ENCODE peak calls at places on chromosomes 3 and 15, in five cellular contexts. One of them, this sample, is unnamed.

GRCh38 chr15:69298697-69299441 is at the start of gene PAQR5:
- DNase-seq in tibial nerve: no peak
- DNase-seq in LoVo: peak
- DNase-seq in activated T-helper 1 cell treated with Interleukin-2 at 50 U/mL for 16 hours: no peak
- DNase-seq in NCI-H1092: no peak
- DNase-seq in this sample: no peak

GRCh38 chr3:484302-484701 is 287.7 kb downstream of the CHL1 start:
- DNase-seq in tibial nerve: no peak
- DNase-seq in NCI-H1092: no peak
- DNase-seq in LoVo: no peak
- DNase-seq in activated T-helper 1 cell treated with Interleukin-2 at 50 U/mL for 16 hours: no peak
- DNase-seq in this sample: no peak

GRCh38 chr3:161689699-161690098 is 193.1 kb downstream of the OTOL1 start:
- DNase-seq in NCI-H1092: no peak
- DNase-seq in tibial nerve: no peak
- DNase-seq in activated T-helper 1 cell treated with Interleukin-2 at 50 U/mL for 16 hours: no peak
- DNase-seq in LoVo: no peak
- DNase-seq in this sample: no peak

GRCh38 chr3:192207661-192208060 is 519.7 kb downstream of the FGF12 start:
- DNase-seq in activated T-helper 1 cell treated with Interleukin-2 at 50 U/mL for 16 hours: no peak
- DNase-seq in LoVo: no peak
- DNase-seq in NCI-H1092: peak
- DNase-seq in tibial nerve: no peak
- DNase-seq in this sample: no peak

GRCh38 chr3:78804251-78805037 is 963.4 kb downstream of the ROBO1 start:
- DNase-seq in activated T-helper 1 cell treated with Interleukin-2 at 50 U/mL for 16 hours: no peak
- DNase-seq in NCI-H1092: no peak
- DNase-seq in LoVo: no peak
- DNase-seq in tibial nerve: no peak
- DNase-seq in this sample: no peak

GRCh38 chr15:85094685-85095084 is 113.0 kb downstream of the PDE8A start:
- DNase-seq in NCI-H1092: no peak
- DNase-seq in tibial nerve: no peak
- DNase-seq in activated T-helper 1 cell treated with Interleukin-2 at 50 U/mL for 16 hours: no peak
- DNase-seq in LoVo: no peak
- DNase-seq in this sample: no peak

GRCh38 chr15:77637851-77638402 is 5.2 kb upstream of the LINGO1 start:
- DNase-seq in tibial nerve: no peak
- DNase-seq in activated T-helper 1 cell treated with Interleukin-2 at 50 U/mL for 16 hours: no peak
- DNase-seq in LoVo: no peak
- DNase-seq in NCI-H1092: no peak
- DNase-seq in this sample: no peak

GRCh38 chr15:68407141-68407885 is 24.6 kb downstream of the ITGA11 start:
- DNase-seq in NCI-H1092: no peak
- DNase-seq in activated T-helper 1 cell treated with Interleukin-2 at 50 U/mL for 16 hours: no peak
- DNase-seq in tibial nerve: peak
- DNase-seq in LoVo: no peak
- DNase-seq in this sample: peak

GRCh38 chr3:43343778-43344177 is 57.4 kb downstream of the SNRK start:
- DNase-seq in activated T-helper 1 cell treated with Interleukin-2 at 50 U/mL for 16 hours: no peak
- DNase-seq in LoVo: no peak
- DNase-seq in NCI-H1092: no peak
- DNase-seq in tibial nerve: no peak
- DNase-seq in this sample: no peak

GRCh38 chr3:139937674-139938279 is 2.8 kb downstream of the CLSTN2 start:
- DNase-seq in activated T-helper 1 cell treated with Interleukin-2 at 50 U/mL for 16 hours: no peak
- DNase-seq in tibial nerve: peak
- DNase-seq in NCI-H1092: peak
- DNase-seq in LoVo: peak
- DNase-seq in this sample: no peak

GRCh38 chr15:69508659-69509058 is 56.0 kb downstream of the RPLP1 start:
- DNase-seq in tibial nerve: no peak
- DNase-seq in NCI-H1092: no peak
- DNase-seq in activated T-helper 1 cell treated with Interleukin-2 at 50 U/mL for 16 hours: no peak
- DNase-seq in LoVo: no peak
- DNase-seq in this sample: no peak

GRCh38 chr3:136938334-136938733 is 19.4 kb upstream of the IL20RB start:
- DNase-seq in LoVo: no peak
- DNase-seq in tibial nerve: no peak
- DNase-seq in activated T-helper 1 cell treated with Interleukin-2 at 50 U/mL for 16 hours: no peak
- DNase-seq in NCI-H1092: no peak
- DNase-seq in this sample: no peak

GRCh38 chr3:38738630-38739395 is 77.2 kb downstream of the SCN10A start:
- DNase-seq in NCI-H1092: peak
- DNase-seq in tibial nerve: no peak
- DNase-seq in activated T-helper 1 cell treated with Interleukin-2 at 50 U/mL for 16 hours: no peak
- DNase-seq in LoVo: no peak
- DNase-seq in this sample: no peak

GRCh38 chr3:62372621-62373041 is 719 bp downstream of the FEZF2 start:
- DNase-seq in LoVo: no peak
- DNase-seq in NCI-H1092: no peak
- DNase-seq in activated T-helper 1 cell treated with Interleukin-2 at 50 U/mL for 16 hours: no peak
- DNase-seq in tibial nerve: no peak
- DNase-seq in this sample: no peak

GRCh38 chr3:30354972-30355371 is 251.4 kb upstream of the TGFBR2 start:
- DNase-seq in activated T-helper 1 cell treated with Interleukin-2 at 50 U/mL for 16 hours: no peak
- DNase-seq in NCI-H1092: peak
- DNase-seq in LoVo: peak
- DNase-seq in tibial nerve: no peak
- DNase-seq in this sample: no peak

GRCh38 chr3:45965281-45966052 is 22.2 kb downstream of the CXCR6 start:
- DNase-seq in activated T-helper 1 cell treated with Interleukin-2 at 50 U/mL for 16 hours: no peak
- DNase-seq in NCI-H1092: no peak
- DNase-seq in tibial nerve: no peak
- DNase-seq in LoVo: no peak
- DNase-seq in this sample: peak

GRCh38 chr15:63188247-63188936 is 1.0 kb upstream of the RAB8B start:
- DNase-seq in activated T-helper 1 cell treated with Interleukin-2 at 50 U/mL for 16 hours: no peak
- DNase-seq in NCI-H1092: no peak
- DNase-seq in LoVo: no peak
- DNase-seq in tibial nerve: no peak
- DNase-seq in this sample: no peak

GRCh38 chr15:69457304-69458280 is 5.0 kb downstream of the RPLP1 start:
- DNase-seq in LoVo: no peak
- DNase-seq in tibial nerve: no peak
- DNase-seq in NCI-H1092: no peak
- DNase-seq in activated T-helper 1 cell treated with Interleukin-2 at 50 U/mL for 16 hours: no peak
- DNase-seq in this sample: no peak

GRCh38 chr3:192915724-192916123 is 1.9 kb downstream of the MB21D2 start:
- DNase-seq in NCI-H1092: no peak
- DNase-seq in activated T-helper 1 cell treated with Interleukin-2 at 50 U/mL for 16 hours: no peak
- DNase-seq in tibial nerve: no peak
- DNase-seq in LoVo: no peak
- DNase-seq in this sample: no peak

GRCh38 chr3:147960791-147961190 is 551.6 kb downstream of the ZIC1 start:
- DNase-seq in NCI-H1092: no peak
- DNase-seq in tibial nerve: no peak
- DNase-seq in LoVo: no peak
- DNase-seq in activated T-helper 1 cell treated with Interleukin-2 at 50 U/mL for 16 hours: no peak
- DNase-seq in this sample: no peak

GRCh38 chr3:19348929-19349564 is 200.7 kb downstream of the KCNH8 start:
- DNase-seq in tibial nerve: no peak
- DNase-seq in NCI-H1092: no peak
- DNase-seq in LoVo: peak
- DNase-seq in activated T-helper 1 cell treated with Interleukin-2 at 50 U/mL for 16 hours: no peak
- DNase-seq in this sample: no peak

GRCh38 chr3:165170236-165170635 is 25.9 kb downstream of the SLITRK3 start:
- DNase-seq in tibial nerve: no peak
- DNase-seq in LoVo: no peak
- DNase-seq in activated T-helper 1 cell treated with Interleukin-2 at 50 U/mL for 16 hours: no peak
- DNase-seq in NCI-H1092: no peak
- DNase-seq in this sample: no peak